ENCODE peak calls at places on chromosomes 5 and 9, in nine cellular contexts. A is BE2C, I is uterus, N is GM23338, D is cardiac muscle cell, F is Caco-2, B is left lung, C is endodermal cell, J is right lobe of liver. S is an unnamed sample.

GRCh38 chr5:135433626-135434426 is 13.3 kb downstream of the DCANP1 start:
- DNase-seq in A (no peak), I (no peak), N (peak; percentile 11), D (peak; percentile 55), F (no peak), B (no peak), C (peak; percentile 57), J (no peak), S (peak; percentile 56)

GRCh38 chr5:88606173-88606572 is 276.8 kb downstream of the MEF2C start:
- DNase-seq in A (no peak), I (no peak), N (no peak), D (no peak), F (no peak), B (no peak), C (no peak), J (no peak), S (peak; percentile 41)

GRCh38 chr9:9389904-9390303 is 1222.9 kb downstream of the PTPRD start:
- DNase-seq in A (no peak), I (no peak), N (no peak), D (no peak), F (no peak), B (no peak), C (peak; percentile 74), J (no peak), S (no peak)

GRCh38 chr5:21810737-21811316 is 1042.3 kb downstream of the CDH12 start:
- DNase-seq in A (no peak), I (no peak), N (peak; percentile 64), D (peak; percentile 43), F (no peak), B (no peak), C (no peak), J (no peak), S (peak; percentile 23)

GRCh38 chr9:114002271-114002985 is 75.7 kb downstream of the AMBP start:
- DNase-seq in A (no peak), I (no peak), N (no peak), D (no peak), F (no peak), B (peak; percentile 28), C (peak; percentile 40), J (no peak), S (no peak)

GRCh38 chr9:109794361-109795012 is 14.5 kb downstream of the PALM2AKAP2 start:
- DNase-seq in A (no peak), I (no peak), N (no peak), D (peak; percentile 59), F (no peak), B (no peak), C (no peak), J (no peak), S (peak; percentile 67)

GRCh38 chr9:114288233-114289051 is 34.5 kb upstream of the ORM1 start:
- DNase-seq in A (no peak), I (peak; percentile 15), N (peak; percentile 73), D (peak; percentile 46), F (peak; percentile 51), B (peak; percentile 30), C (peak; percentile 75), J (no peak), S (peak; percentile 81)

GRCh38 chr5:73729329-73729728 is 103.3 kb downstream of the ARHGEF28 start:
- DNase-seq in A (no peak), I (no peak), N (no peak), D (no peak), F (peak; percentile 9), B (no peak), C (no peak), J (no peak), S (no peak)

GRCh38 chr9:83065233-83065632 is 2.3 kb upstream of the RASEF start:
- DNase-seq in A (no peak), I (no peak), N (no peak), D (no peak), F (no peak), B (no peak), C (no peak), J (no peak), S (no peak)

GRCh38 chr9:83060557-83060956 is 2.4 kb downstream of the RASEF start:
- DNase-seq in A (no peak), I (no peak), N (no peak), D (no peak), F (no peak), B (no peak), C (no peak), J (no peak), S (no peak)

GRCh38 chr9:83061036-83061435 is 1.9 kb downstream of the RASEF start:
- DNase-seq in A (no peak), I (no peak), N (no peak), D (no peak), F (no peak), B (no peak), C (no peak), J (no peak), S (no peak)

GRCh38 chr9:83062011-83062652 is 810 bp downstream of the RASEF start:
- DNase-seq in A (peak; percentile 79), I (no peak), N (peak; percentile 71), D (peak; percentile 8), F (peak; percentile 2), B (peak; percentile 46), C (peak; percentile 85), J (peak; percentile 33), S (peak; percentile 62)

DNA sequence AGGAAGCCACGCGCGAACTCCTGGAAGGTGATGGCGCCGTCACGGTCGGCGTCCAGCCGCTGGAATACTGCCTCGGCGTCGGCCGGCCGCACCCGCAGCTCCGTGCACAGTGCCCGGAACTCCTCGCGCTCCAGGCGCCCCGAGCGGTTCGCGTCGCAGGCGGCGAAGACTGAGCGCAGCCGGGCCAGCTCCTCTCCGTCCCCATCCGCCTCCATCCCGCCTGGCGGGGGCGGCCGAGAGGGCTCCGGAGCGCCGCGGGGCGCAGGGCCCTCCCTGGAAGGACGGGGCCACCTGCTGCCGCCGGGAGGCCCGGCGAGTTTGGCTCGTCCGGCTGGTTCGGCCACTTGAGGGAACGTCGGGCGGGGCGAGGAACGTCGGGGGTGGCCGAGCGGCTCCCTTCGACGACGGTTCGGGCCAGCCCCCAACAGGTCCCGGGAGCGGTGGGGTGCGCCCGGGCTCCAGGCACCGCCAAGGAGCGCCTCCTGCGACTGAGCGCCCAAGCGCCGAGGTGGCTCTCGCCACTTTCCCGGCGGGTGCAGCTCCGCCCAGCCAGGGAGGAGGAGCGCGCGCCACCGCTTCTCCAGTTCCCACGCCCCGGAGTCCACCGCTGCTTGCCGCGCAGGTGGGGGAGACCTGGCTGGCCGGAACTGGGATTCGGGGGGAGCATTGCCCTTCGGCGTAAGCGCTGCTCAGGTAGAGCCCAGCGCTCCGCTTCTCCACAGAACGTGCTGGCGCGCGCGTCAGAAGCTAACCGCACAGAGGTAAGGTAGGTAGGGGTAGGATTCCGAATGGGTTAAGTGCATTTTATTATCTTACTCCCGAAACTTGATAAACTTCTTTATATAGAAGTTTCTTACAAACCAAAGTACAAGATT is at the start of gene RASEF:
- DNase-seq in A (peak; percentile 79), I (no peak), N (peak; percentile 88), D (peak; percentile 13), F (peak; percentile 62), B (peak; percentile 81), C (peak; percentile 89), J (peak; percentile 66), S (peak; percentile 6)
- H3K27me3 ChIP-seq in A (no peaks in the 10 kb centered on the region), I (no peaks in the 10 kb centered on the region), N (peaks cover 45% of the 10 kb centered on the region), D (peaks cover 96% of the 10 kb centered on the region), F (no peaks in the 10 kb centered on the region), B (peaks cover 58% of the 10 kb centered on the region), C (peaks cover 72% of the 10 kb centered on the region), J (peaks cover 31% of the 10 kb centered on the region), S (peaks cover 12% of the 10 kb centered on the region)

DNA sequence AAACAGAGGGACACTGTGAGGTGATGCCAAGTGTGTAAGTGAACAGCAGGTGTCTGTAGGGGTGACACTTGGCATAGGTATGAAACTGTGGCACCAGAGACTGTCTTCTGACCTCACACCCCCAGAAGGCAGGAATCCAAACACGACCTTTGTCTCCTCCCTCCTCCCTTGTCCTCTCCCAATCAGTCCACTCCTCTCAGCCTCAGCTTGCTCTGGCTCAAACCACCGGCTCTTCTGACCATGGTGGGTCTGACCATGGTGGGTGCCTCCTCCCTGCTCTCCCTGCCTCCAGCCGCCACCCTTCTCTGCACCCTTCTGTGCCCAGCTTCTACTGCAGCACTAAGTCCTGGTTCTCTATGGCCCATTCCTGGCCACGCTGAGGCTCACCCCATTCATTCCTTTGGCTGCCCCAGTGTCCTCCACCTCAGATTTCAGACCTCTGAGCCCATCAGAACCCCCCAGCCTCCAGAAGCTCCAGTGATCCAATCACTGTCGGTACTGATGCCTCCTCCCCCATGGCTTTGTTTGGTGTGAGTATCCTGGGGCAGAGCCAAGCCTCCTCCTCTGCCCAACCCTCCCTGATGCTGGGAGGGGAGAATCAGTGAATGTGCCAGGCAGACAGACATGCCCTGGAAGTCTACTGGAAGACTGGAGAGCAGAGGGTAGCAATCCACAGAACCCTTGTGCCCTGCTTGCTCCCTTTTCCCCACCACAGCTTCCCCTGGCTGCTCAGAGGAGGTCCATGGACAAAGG is 1.7 kb upstream of the ARID3C start:
- DNase-seq in A (no peak), I (no peak), N (no peak), D (no peak), F (no peak), B (no peak), C (no peak), J (peak; percentile 61), S (no peak)
- H3K27me3 ChIP-seq in A (peaks cover 45% of the 10 kb centered on the region), I (peaks cover 25% of the 10 kb centered on the region), N (peaks cover 75% of the 10 kb centered on the region), D (peaks cover 59% of the 10 kb centered on the region), F (no peaks in the 10 kb centered on the region), B (peaks cover 57% of the 10 kb centered on the region), C (peaks cover 69% of the 10 kb centered on the region), J (no peaks in the 10 kb centered on the region), S (peaks cover 43% of the 10 kb centered on the region)

DNA sequence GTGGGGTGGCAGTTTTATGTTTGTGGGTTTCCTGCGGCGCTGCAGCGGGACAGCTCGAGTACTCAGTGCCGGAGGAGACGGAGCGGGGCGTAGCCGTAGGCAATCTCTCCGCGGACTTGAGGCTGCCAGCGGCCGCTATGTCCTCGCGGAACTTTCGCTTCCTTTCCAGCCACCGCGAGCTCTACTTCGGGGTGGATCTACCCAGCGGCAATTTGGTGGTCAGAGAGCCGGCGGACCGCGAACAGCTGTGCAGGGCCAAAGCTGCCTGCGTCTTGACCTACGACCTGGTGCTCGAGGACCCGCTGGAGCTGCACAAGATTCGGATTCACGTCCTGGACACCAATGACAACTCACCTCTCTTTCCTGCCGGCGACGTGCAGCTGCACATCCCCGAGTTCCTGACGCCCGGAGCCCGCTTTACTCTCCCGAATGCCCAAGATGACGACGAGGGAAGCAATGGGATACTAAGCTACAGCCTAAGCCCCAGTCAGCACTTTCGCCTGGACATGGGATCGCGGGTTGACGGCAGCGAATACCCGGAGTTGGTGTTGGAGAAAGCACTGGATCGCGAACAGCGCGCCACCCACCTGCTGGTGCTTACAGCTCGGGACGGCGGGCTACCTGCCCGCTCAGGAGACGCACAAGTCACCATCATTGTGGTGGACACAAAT is 939 bp downstream of the PCDHAC1 start:
- DNase-seq in A (peak; percentile 13), I (no peak), N (peak; percentile 74), D (peak; percentile 28), F (no peak), B (no peak), C (peak; percentile 84), J (peak; percentile 28), S (peak; percentile 1)
- H3K27me3 ChIP-seq in A (no peaks in the 10 kb centered on the region), I (no peaks in the 10 kb centered on the region), N (peaks cover 49% of the 10 kb centered on the region), D (peaks cover 16% of the 10 kb centered on the region), F (no peaks in the 10 kb centered on the region), B (peaks cover 78% of the 10 kb centered on the region), C (peaks cover 29% of the 10 kb centered on the region), J (no peaks in the 10 kb centered on the region), S (peaks cover 6% of the 10 kb centered on the region)

GRCh38 chr5:33691846-33692245 is 199.9 kb downstream of the ADAMTS12 start:
- DNase-seq in A (no peak), I (no peak), N (no peak), D (no peak), F (no peak), B (no peak), C (no peak), J (no peak), S (no peak)

GRCh38 chr5:33690736-33691135 is 201.1 kb downstream of the ADAMTS12 start:
- DNase-seq in A (no peak), I (no peak), N (no peak), D (peak; percentile 86), F (no peak), B (no peak), C (no peak), J (no peak), S (peak; percentile 96)

GRCh38 chr5:33688041-33688980 is 203.5 kb downstream of the ADAMTS12 start:
- DNase-seq in A (no peak), I (no peak), N (no peak), D (peak; percentile 24), F (no peak), B (no peak), C (no peak), J (no peak), S (no peak)

GRCh38 chr5:33684760-33685159 is 207.0 kb downstream of the ADAMTS12 start:
- DNase-seq in A (no peak), I (no peak), N (peak; percentile 16), D (no peak), F (no peak), B (no peak), C (no peak), J (no peak), S (no peak)

DNA sequence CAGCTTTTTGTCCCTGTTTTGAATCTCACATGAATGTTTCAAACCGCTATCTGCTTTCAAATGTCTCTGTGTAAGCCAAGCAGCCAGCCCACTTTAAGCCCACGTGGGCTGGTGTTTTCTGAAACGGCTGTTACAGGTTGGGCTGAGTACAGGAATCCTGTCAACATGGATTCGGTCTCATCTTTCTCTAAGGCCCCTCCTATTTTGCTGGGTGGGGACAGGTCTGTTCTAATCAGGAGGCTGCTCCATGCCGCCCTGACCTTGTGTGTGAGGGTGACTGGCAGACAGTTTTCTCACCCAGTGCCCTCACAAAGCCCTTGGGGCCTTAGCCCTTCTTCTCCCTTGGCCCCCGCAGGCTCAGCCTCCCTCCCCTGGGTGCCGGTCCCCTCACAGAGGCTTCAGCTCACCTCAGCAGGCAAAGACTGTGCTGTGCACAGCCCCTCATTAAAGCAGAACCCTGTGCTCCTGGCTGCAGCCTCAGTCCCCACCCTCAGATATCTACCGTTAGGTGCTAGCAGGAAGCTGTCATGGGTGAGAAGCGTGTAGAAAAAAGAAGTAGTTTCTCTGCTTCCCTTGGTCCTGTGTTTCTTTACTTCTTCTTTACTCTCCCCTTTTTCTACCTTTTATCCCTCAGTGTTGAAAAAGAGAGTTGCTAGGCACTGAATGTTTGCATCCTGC is 205.8 kb downstream of the ADAMTS12 start:
- DNase-seq in A (no peak), I (no peak), N (peak; percentile 65), D (no peak), F (no peak), B (no peak), C (peak; percentile 71), J (no peak), S (no peak)
- H3K27me3 ChIP-seq in A (no peaks in the 10 kb centered on the region), I (no peaks in the 10 kb centered on the region), N (no peaks in the 10 kb centered on the region), D (no peaks in the 10 kb centered on the region), F (peaks cover 1% of the 10 kb centered on the region), B (no peaks in the 10 kb centered on the region), C (no peaks in the 10 kb centered on the region), J (no peaks in the 10 kb centered on the region), S (no peaks in the 10 kb centered on the region)

S was measured in fibroblast of lung.